ENCODE peak calls at places on chromosomes 7 and 10, in nine cellular contexts. O, R, U, C, I, X, N, E and T are unnamed samples.

GRCh38 chr10:109018892-109019507 is 904.3 kb downstream of the XPNPEP1 start:
- DNase-seq in O (no peak), R (no peak), C (no peak), I (no peak), U (peak), E (no peak), X (no peak), N (no peak), T (no peak)

GRCh38 chr10:24541239-24541753 is 182.4 kb downstream of the ARHGAP21 start:
- DNase-seq in U (no peak), R (no peak), X (no peak), E (no peak), C (no peak), N (no peak), O (no peak), I (no peak), T (no peak)

GRCh38 chr7:81845628-81846259 is 75.9 kb upstream of the HGF start:
- DNase-seq in X (no peak), U (no peak), I (no peak), O (no peak), N (no peak), C (peak), R (no peak), E (peak), T (peak)

GRCh38 chr10:122290334-122290733 is 19.2 kb downstream of the BTBD16 start:
- DNase-seq in I (no peak), U (no peak), O (no peak), R (no peak), N (no peak), E (no peak), X (no peak), C (no peak), T (no peak)

GRCh38 chr10:99926925-99927718 is 82.6 kb downstream of the DNMBP start:
- DNase-seq in E (no peak), C (no peak), I (no peak), X (no peak), N (no peak), R (no peak), U (peak), O (no peak), T (no peak)

GRCh38 chr10:7409045-7409731 is 1.6 kb downstream of the SFMBT2 start:
- DNase-seq in C (no peak), X (no peak), O (no peak), N (no peak), E (peak), U (no peak), R (no peak), I (no peak), T (no peak)

GRCh38 chr7:135168001-135168400 is 2.5 kb downstream of the CYREN start:
- DNase-seq in E (no peak), R (no peak), X (no peak), N (no peak), I (no peak), U (no peak), C (no peak), O (no peak), T (no peak)

GRCh38 chr7:124031919-124032318 is 948 bp downstream of the TMEM229A start:
- DNase-seq in X (no peak), E (peak), C (no peak), N (no peak), I (no peak), R (no peak), U (no peak), O (no peak), T (peak)

GRCh38 chr10:59181668-59182067 is 5.2 kb downstream of the PHYHIPL start:
- DNase-seq in R (peak), C (no peak), I (peak), U (peak), E (peak), X (no peak), O (no peak), N (peak), T (peak)

GRCh38 chr10:103781329-103782061 is 73.9 kb downstream of the SH3PXD2A start:
- DNase-seq in R (no peak), U (peak), E (no peak), C (peak), X (no peak), I (no peak), O (no peak), N (peak), T (peak)

GRCh38 chr7:38775503-38775902 is 133.5 kb downstream of the VPS41 start:
- DNase-seq in C (no peak), X (no peak), E (no peak), U (no peak), N (no peak), I (no peak), O (no peak), R (no peak), T (peak)

GRCh38 chr7:152761116-152761748 is 1.7 kb downstream of the ACTR3B start:
- DNase-seq in N (no peak), O (no peak), X (no peak), E (no peak), I (no peak), R (no peak), U (peak), C (no peak), T (no peak)